ENCODE peak calls at places on chromosomes 16 and 17, in four cellular contexts. Q is H1, T is K562, R is HepG2. W is an unnamed sample.

GRCh38 chr16:5032748-5033167 is 977 bp downstream of the NAGPA start:
- DNase-seq in T (no peak), R (peak), Q (no peak), W (no peak)

GRCh38 chr16:12675852-12676251 is 127.8 kb downstream of the CPPED1 start:
- DNase-seq in Q (no peak), R (no peak), T (peak), W (no peak)

GRCh38 chr17:78168906-78169793 is 769 bp downstream of the SYNGR2 start:
- DNase-seq in T (peak), Q (peak), R (no peak), W (no peak)

GRCh38 chr17:80516533-80516932 is 28.1 kb upstream of the RPTOR start:
- DNase-seq in T (no peak), Q (no peak), R (no peak), W (no peak)

GRCh38 chr17:7684856-7685532 is 2.3 kb downstream of the TP53 start:
- DNase-seq in Q (no peak), T (no peak), R (no peak), W (no peak)

GRCh38 chr16:73530529-73530928 is 482.6 kb upstream of the ZFHX3 start:
- DNase-seq in R (no peak), T (no peak), Q (no peak), W (no peak)

GRCh38 chr17:35448214-35448898 is at the start of gene SLFN13:
- DNase-seq in Q (peak), R (no peak), T (peak), W (peak)

GRCh38 chr16:47499700-47500264 is 38.7 kb downstream of the PHKB start:
- DNase-seq in Q (no peak), R (peak), T (no peak), W (no peak)

GRCh38 chr17:7141824-7142223 is 27.2 kb upstream of the ASGR2 start:
- DNase-seq in R (no peak), Q (no peak), T (no peak), W (no peak)

GRCh38 chr17:48131216-48131824 is 23.8 kb downstream of the SNX11 start:
- DNase-seq in Q (peak), R (peak), T (peak), W (no peak)

GRCh38 chr16:71461686-71462648 is at the start of gene ZNF23:
- DNase-seq in R (peak), T (peak), Q (peak), W (peak)

GRCh38 chr17:47649972-47650524 is 329 bp downstream of the KPNB1 start:
- DNase-seq in R (no peak), T (peak), Q (no peak), W (no peak)

GRCh38 chr16:58499092-58499511 is 841 bp upstream of the NDRG4 start:
- DNase-seq in R (no peak), Q (no peak), T (no peak), W (no peak)

GRCh38 chr17:5872831-5873230 is 197.3 kb upstream of the WSCD1 start:
- DNase-seq in Q (no peak), T (no peak), R (no peak), W (no peak)

GRCh38 chr16:31274831-31275816 is 15.3 kb downstream of the ITGAM start:
- DNase-seq in T (no peak), Q (no peak), R (no peak), W (no peak)

GRCh38 chr16:4477966-4478365 is 1.8 kb downstream of the HMOX2 start:
- DNase-seq in T (no peak), Q (no peak), R (no peak), W (no peak)

GRCh38 chr17:3794890-3795757 is 5.9 kb downstream of the ITGAE start:
- DNase-seq in T (no peak), Q (no peak), R (peak), W (no peak)

GRCh38 chr16:17261197-17261858 is 209.4 kb downstream of the XYLT1 start:
- DNase-seq in Q (no peak), R (no peak), T (no peak), W (no peak)

GRCh38 chr17:57939797-57940196 is 15.4 kb downstream of the CUEDC1 start:
- DNase-seq in Q (no peak), T (no peak), R (no peak), W (peak)

GRCh38 chr17:40092581-40092980 is 7.8 kb downstream of the NR1D1 start:
- DNase-seq in Q (no peak), T (no peak), R (no peak), W (no peak)

GRCh38 chr16:83433201-83433600 is 374.6 kb upstream of the HSBP1 start:
- DNase-seq in R (no peak), T (no peak), Q (no peak), W (no peak)

GRCh38 chr17:60067871-60068270 is 10.8 kb downstream of the HEATR6 start:
- DNase-seq in T (no peak), Q (no peak), R (no peak), W (no peak)

GRCh38 chr17:773467-774319 is 8.4 kb downstream of the GLOD4 start:
- DNase-seq in R (no peak), T (no peak), Q (no peak), W (peak)

GRCh38 chr17:80095038-80095843 is 6.1 kb upstream of the GAA start:
- DNase-seq in T (no peak), R (no peak), Q (peak), W (no peak)

GRCh38 chr16:11586856-11587642 is at the start of gene LITAF:
- DNase-seq in T (peak), R (no peak), Q (peak), W (no peak)

GRCh38 chr17:34727601-34728000 is 148.2 kb downstream of the TMEM132E start:
- DNase-seq in Q (no peak), T (no peak), R (no peak), W (no peak)

GRCh38 chr16:66270333-66270927 is 96.1 kb upstream of the CDH5 start:
- DNase-seq in T (peak), Q (peak), R (peak), W (no peak)

GRCh38 chr16:68529608-68529930 is 9.5 kb upstream of the ZFP90 start:
- DNase-seq in T (no peak), Q (no peak), R (no peak), W (no peak)

GRCh38 chr17:78826426-78826825 is 14.2 kb downstream of the USP36 start:
- DNase-seq in T (no peak), R (no peak), Q (no peak), W (no peak)

GRCh38 chr16:47142469-47143328 is 1.0 kb downstream of the NETO2 start:
- DNase-seq in R (no peak), Q (no peak), T (peak), W (no peak)

GRCh38 chr17:46108120-46108519 is 85.1 kb downstream of the KANSL1 start:
- DNase-seq in T (no peak), R (peak), Q (no peak), W (no peak)

GRCh38 chr16:69324013-69324531 is 6.3 kb downstream of the PDF start:
- DNase-seq in T (no peak), Q (no peak), R (no peak), W (no peak)

GRCh38 chr17:2710075-2710803 is 1.3 kb downstream of the CLUH start:
- DNase-seq in Q (no peak), T (no peak), R (no peak), W (no peak)

GRCh38 chr16:9048302-9048700 is 43.1 kb upstream of the HAPSTR1 start:
- DNase-seq in T (no peak), R (no peak), Q (no peak), W (no peak)

GRCh38 chr17:61574542-61575351 is 16.3 kb downstream of the NACA2 start:
- DNase-seq in T (no peak), R (peak), Q (no peak), W (no peak)

GRCh38 chr16:67504190-67505021 is 21.1 kb upstream of the AGRP start:
- DNase-seq in T (peak), Q (no peak), R (peak), W (no peak)

GRCh38 chr17:1188812-1189211 is 9.0 kb upstream of the ABR start:
- DNase-seq in Q (no peak), T (no peak), R (no peak), W (no peak)

GRCh38 chr17:61309857-61310256 is 89.8 kb upstream of the TBX2 start:
- DNase-seq in Q (no peak), R (no peak), T (no peak), W (no peak)

GRCh38 chr16:22318690-22319358 is 21.6 kb downstream of the POLR3E start:
- DNase-seq in T (peak), Q (peak), R (peak), W (no peak)

GRCh38 chr17:76150712-76151622 is 9.9 kb upstream of the FOXJ1 start:
- DNase-seq in T (no peak), Q (no peak), R (no peak), W (no peak)
- TF ChIP-seq HDAC6 in T (no peak), Q (no peak), R (no peak), W (no peak)

DNA sequence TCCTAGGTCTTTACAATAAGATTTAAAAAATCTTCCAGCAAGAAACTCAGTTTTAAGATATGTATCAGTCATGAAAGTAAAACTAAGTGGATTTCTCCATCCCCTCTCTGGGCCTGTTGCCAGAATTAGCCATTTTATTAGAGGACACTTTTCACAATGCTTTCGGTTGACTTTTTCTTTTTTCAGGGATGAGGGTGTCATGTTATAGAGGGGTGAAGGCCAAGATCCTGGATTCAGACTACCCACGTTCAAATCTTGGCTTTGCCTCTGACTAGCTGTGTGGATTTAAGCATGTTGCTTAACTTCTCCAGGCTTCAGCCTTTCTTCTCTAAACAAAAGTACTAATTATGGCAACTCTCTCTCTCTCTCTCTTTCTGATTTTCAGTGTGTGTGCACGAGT is 111.7 kb upstream of the COX10 start:
- DNase-seq in Q (no peak), R (no peak), T (no peak), W (no peak)
- H3K4me2 ChIP-seq in Q (no peak), R (no peak), T (no peak), W (no peak)

GRCh38 chr17:38562903-38563302 is 42.8 kb downstream of the SRCIN1 start:
- DNase-seq in Q (peak), T (no peak), R (no peak), W (no peak)
- TF ChIP-seq HDAC6 in Q (no peak), T (no peak), R (no peak), W (no peak)

DNA sequence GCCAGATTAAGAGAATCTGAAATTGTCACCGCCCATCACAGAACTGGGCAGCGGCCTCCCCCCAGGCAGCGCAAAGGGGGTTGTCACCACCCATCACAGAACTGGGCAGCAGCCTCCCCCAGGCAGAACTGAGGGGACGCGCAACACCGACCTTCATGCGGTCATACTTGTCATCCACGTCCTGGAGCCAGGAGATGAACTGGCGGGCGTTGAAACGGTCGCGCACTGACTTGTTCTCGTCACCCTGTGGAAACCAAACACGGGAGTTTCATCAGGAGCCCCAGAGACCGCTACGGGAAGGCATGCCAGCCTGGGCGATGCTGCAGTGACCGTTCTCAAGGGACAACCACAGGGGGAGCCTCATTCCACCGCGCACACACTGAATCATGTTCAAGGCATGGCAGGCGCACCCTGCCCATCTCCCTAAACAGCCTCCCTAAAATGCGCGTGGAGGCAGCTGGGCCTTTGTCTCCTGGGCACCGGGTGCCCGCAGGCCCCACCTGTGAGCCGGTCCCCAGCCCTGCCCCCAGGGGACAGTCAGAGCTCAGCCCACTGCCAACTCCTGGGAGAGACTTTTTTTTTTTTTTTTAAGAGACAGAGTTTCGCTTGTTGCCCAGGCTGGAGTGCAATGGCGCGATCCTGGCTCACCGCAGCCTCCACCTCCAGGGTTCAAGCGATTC is 53.3 kb downstream of the ZNF778 start:
- DNase-seq in R (no peak), Q (no peak), T (no peak), W (no peak)
- H3K4me2 ChIP-seq in R (no peak), Q (no peak), T (no peak), W (no peak)

GRCh38 chr17:83056583-83057396 is 22.6 kb upstream of the METRNL start:
- DNase-seq in T (no peak), Q (peak), R (no peak), W (no peak)
- TF ChIP-seq HDAC6 in T (no peak), Q (no peak), R (no peak), W (no peak)

GRCh38 chr16:87407511-87408112 is 15.5 kb downstream of the MAP1LC3B start:
- DNase-seq in Q (no peak), R (no peak), T (no peak), W (peak)

GRCh38 chr16:87409781-87410180 is 17.6 kb downstream of the MAP1LC3B start:
- DNase-seq in T (no peak), Q (no peak), R (no peak), W (no peak)

GRCh38 chr16:87404764-87405625 is 12.9 kb downstream of the MAP1LC3B start:
- DNase-seq in T (no peak), R (no peak), Q (no peak), W (no peak)

GRCh38 chr16:87409153-87409552 is 17.0 kb downstream of the MAP1LC3B start:
- DNase-seq in R (no peak), Q (no peak), T (no peak), W (no peak)

DNA sequence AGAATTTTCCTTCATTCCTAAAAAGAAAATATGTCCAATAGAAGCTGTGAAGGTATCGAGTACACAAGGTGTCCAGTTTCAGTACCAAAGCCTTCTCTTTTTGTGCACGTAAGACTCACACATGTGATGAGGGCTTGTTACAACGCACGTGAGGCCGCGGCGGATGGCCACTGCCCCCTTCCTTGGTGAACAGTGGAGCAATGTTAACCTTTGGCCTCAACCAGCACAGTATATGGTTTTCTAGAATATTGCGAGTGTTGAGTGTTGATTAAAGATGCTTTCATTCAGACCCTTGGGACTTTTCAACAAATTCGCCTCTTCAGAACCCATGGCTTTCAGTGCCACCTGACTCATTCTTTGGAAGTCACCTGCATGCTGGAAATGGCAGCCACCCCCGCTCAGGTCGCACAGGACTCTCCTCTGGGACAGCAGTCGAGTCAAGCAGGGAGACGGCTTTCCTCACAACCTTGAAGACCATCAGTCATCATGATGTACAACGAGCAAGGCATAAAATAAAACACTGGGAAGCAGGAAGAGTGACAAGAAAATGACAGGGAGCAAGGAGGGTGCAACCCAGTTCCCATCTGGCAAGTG is 14.5 kb downstream of the MAP1LC3B start:
- DNase-seq in T (peak), R (no peak), Q (no peak), W (no peak)
- H3K4me2 ChIP-seq in T (no peak), R (no peak), Q (no peak), W (no peak)

DNA sequence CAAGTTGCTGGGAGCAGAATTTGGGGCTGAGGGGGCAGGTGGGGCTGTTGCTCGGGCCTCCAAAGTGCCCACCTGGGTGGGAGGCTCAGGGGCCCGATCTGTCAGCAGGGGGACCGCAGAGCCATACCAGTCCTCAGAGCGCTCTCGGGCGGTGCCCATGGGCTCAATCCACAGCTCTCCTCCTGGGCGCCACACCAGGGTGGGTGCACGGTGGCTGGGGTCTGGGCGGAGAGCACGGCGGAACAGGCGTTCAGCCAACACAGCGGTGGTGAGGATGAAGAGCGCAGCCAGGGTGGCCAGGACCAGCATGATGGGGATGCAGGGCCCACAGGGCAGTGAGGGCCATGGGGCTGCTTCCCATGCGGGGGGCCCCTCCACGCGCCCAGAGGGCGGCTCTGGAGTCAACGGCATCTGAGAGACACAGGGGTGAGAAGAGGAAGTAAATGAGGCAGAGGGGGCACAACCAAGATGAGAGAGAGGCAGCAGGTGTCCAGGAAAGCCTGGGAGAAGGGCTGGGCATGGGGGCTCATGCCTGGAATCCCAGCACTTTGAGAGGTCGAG is 1.2 kb downstream of the C16orf54 start:
- DNase-seq in T (no peak), Q (no peak), R (no peak), W (no peak)
- TF ChIP-seq HDAC6 in T (no peak), Q (no peak), R (no peak), W (no peak)

DNA sequence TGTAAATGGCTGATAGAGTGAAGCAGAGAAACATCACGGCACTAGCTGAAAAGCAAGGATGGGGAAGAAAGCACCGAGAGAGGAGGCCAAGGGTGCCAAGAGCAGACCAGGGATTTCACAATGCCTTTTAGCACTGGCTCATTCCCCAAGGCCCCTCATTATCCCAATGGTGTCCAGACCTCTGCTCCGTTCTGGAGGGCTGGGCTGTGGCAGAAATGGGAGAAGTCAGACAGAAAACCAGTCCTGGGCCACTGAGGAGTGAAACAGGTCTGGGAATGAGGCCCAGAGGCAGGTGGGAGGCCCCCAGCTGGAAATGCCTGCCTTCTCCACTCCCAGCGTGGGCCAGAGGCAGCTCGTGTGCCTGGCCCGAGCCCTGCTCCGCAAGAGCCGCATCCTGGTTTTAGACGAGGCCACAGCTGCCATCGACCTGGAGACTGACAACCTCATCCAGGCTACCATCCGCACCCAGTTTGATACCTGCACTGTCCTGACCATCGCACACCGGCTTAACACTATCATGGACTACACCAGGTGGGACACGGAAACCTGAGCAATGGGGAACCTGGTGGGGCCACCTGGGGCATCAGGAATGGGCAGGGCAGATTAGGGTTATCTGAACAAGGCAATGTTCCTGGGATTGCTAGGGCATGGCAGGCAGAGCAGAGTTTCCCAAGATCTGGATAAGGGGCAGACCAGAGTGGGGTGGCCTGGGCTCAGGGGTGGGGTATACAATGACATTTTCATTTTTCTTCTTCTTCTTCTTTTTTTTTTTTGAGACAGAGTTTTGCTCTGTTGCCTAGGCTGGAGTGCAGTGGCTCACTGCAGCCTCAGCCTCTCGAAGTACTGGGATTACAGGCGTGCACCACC is 20.3 kb downstream of the ANKRD40 start:
- DNase-seq in Q (no peak), R (peak), T (no peak), W (no peak)
- H3K4me2 ChIP-seq in Q (no peak), R (peak), T (no peak), W (no peak)

DNA sequence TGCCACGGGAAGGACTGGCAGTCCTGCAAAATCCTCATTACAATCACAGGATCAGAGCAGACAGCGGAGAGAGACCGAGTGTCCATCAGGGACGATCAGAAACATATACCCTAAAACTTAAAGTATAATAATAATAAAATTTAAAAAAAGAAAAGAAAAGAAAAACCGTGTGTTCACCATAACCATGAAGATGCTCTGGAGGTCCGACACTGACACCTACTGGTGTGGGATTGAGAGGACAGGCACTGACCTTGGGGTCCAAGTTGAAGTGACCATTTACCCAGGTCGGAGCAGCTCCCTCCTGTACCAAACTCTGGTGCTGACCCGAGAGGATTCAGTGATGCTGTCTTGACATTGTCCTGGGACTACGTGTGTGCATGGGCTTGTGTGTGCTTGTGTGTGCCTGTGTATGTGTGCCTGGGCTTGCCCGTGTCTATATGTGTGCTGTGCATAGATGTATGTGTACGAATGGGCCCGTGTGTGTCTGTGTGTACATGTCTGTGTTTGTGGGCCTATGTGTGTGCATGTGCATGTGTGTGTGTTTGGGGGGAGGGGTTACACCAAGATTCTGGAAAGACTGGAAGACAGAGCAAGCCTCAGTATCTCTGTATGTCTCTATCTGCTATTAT is 10.0 kb upstream of the CD300LD start:
- DNase-seq in R (peak), T (peak), Q (peak), W (no peak)
- TF ChIP-seq HDAC6 in R (no peak), T (no peak), Q (no peak), W (no peak)

W was measured in GM12878.